ENCODE peak calls at places on chromosomes 11 and 22, in ten cellular contexts. One of them, this sample, is unnamed.

GRCh38 chr11:2846056-2846455 is 39.5 kb downstream of the CDKN1C start:
- DNase-seq in AG10803: no peak
- DNase-seq in EL: no peak
- DNase-seq in fibroblast of mammary gland: no peak
- DNase-seq in Right ventricle myocardium superior: no peak
- DNase-seq in dermis microvascular lymphatic vessel endothelial cell: no peak
- DNase-seq in mammary epithelial cell: no peak
- DNase-seq in tibial nerve: no peak
- DNase-seq in kidney: no peak
- DNase-seq in A172: peak; percentile 64
- DNase-seq in this sample: no peak

GRCh38 chr11:95487391-95487790 is 256.4 kb upstream of the SESN3 start:
- DNase-seq in AG10803: peak; percentile 32
- DNase-seq in EL: no peak
- DNase-seq in fibroblast of mammary gland: no peak
- DNase-seq in Right ventricle myocardium superior: no peak
- DNase-seq in dermis microvascular lymphatic vessel endothelial cell: no peak
- DNase-seq in mammary epithelial cell: peak; percentile 73
- DNase-seq in tibial nerve: no peak
- DNase-seq in kidney: no peak
- DNase-seq in A172: no peak
- DNase-seq in this sample: no peak

GRCh38 chr11:70297341-70297740 is 26.9 kb downstream of the PPFIA1 start:
- DNase-seq in AG10803: peak; percentile 19
- DNase-seq in EL: peak; percentile 29
- DNase-seq in fibroblast of mammary gland: no peak
- DNase-seq in Right ventricle myocardium superior: no peak
- DNase-seq in dermis microvascular lymphatic vessel endothelial cell: peak; percentile 31
- DNase-seq in mammary epithelial cell: peak; percentile 86
- DNase-seq in tibial nerve: no peak
- DNase-seq in kidney: no peak
- DNase-seq in A172: no peak
- DNase-seq in this sample: no peak

GRCh38 chr11:88059326-88059725 is 115.9 kb downstream of the RAB38 start:
- DNase-seq in AG10803: no peak
- DNase-seq in EL: peak; percentile 17
- DNase-seq in fibroblast of mammary gland: peak; percentile 14
- DNase-seq in Right ventricle myocardium superior: no peak
- DNase-seq in dermis microvascular lymphatic vessel endothelial cell: no peak
- DNase-seq in mammary epithelial cell: no peak
- DNase-seq in tibial nerve: no peak
- DNase-seq in kidney: no peak
- DNase-seq in A172: no peak
- DNase-seq in this sample: no peak

GRCh38 chr11:102680945-102681344 is 24.6 kb downstream of the MMP27 start:
- DNase-seq in AG10803: peak; percentile 79
- DNase-seq in EL: peak; percentile 37
- DNase-seq in fibroblast of mammary gland: peak; percentile 62
- DNase-seq in Right ventricle myocardium superior: no peak
- DNase-seq in dermis microvascular lymphatic vessel endothelial cell: no peak
- DNase-seq in mammary epithelial cell: peak; percentile 24
- DNase-seq in tibial nerve: peak; percentile 42
- DNase-seq in kidney: no peak
- DNase-seq in A172: no peak
- DNase-seq in this sample: no peak

GRCh38 chr11:81869337-81870065 is 864.2 kb downstream of the FAM181B start:
- DNase-seq in AG10803: no peak
- DNase-seq in EL: no peak
- DNase-seq in fibroblast of mammary gland: peak; percentile 38
- DNase-seq in Right ventricle myocardium superior: no peak
- DNase-seq in dermis microvascular lymphatic vessel endothelial cell: no peak
- DNase-seq in mammary epithelial cell: peak; percentile 82
- DNase-seq in tibial nerve: no peak
- DNase-seq in kidney: no peak
- DNase-seq in A172: peak; percentile 60
- DNase-seq in this sample: no peak

GRCh38 chr11:45560153-45560934 is 105.1 kb downstream of the CHST1 start:
- DNase-seq in AG10803: no peak
- DNase-seq in EL: no peak
- DNase-seq in fibroblast of mammary gland: peak; percentile 24
- DNase-seq in Right ventricle myocardium superior: peak; percentile 48
- DNase-seq in dermis microvascular lymphatic vessel endothelial cell: no peak
- DNase-seq in mammary epithelial cell: no peak
- DNase-seq in tibial nerve: no peak
- DNase-seq in kidney: no peak
- DNase-seq in A172: no peak
- DNase-seq in this sample: no peak

GRCh38 chr22:46147061-46147460 is 3.3 kb upstream of the PPARA start:
- DNase-seq in AG10803: no peak
- DNase-seq in EL: no peak
- DNase-seq in fibroblast of mammary gland: no peak
- DNase-seq in Right ventricle myocardium superior: no peak
- DNase-seq in dermis microvascular lymphatic vessel endothelial cell: no peak
- DNase-seq in mammary epithelial cell: no peak
- DNase-seq in tibial nerve: no peak
- DNase-seq in kidney: peak; percentile 77
- DNase-seq in A172: no peak
- DNase-seq in this sample: peak; percentile 68

GRCh38 chr11:89184021-89184420 is 6.3 kb downstream of the TYR start:
- DNase-seq in AG10803: peak; percentile 72
- DNase-seq in EL: peak; percentile 28
- DNase-seq in fibroblast of mammary gland: peak; percentile 21
- DNase-seq in Right ventricle myocardium superior: no peak
- DNase-seq in dermis microvascular lymphatic vessel endothelial cell: no peak
- DNase-seq in mammary epithelial cell: no peak
- DNase-seq in tibial nerve: no peak
- DNase-seq in kidney: no peak
- DNase-seq in A172: peak; percentile 0
- DNase-seq in this sample: no peak

GRCh38 chr11:28144808-28145207 is 36.6 kb downstream of the METTL15 start:
- DNase-seq in AG10803: peak; percentile 42
- DNase-seq in EL: no peak
- DNase-seq in fibroblast of mammary gland: peak; percentile 51
- DNase-seq in Right ventricle myocardium superior: no peak
- DNase-seq in dermis microvascular lymphatic vessel endothelial cell: no peak
- DNase-seq in mammary epithelial cell: peak; percentile 7
- DNase-seq in tibial nerve: no peak
- DNase-seq in kidney: no peak
- DNase-seq in A172: peak; percentile 16
- DNase-seq in this sample: no peak

GRCh38 chr11:130646881-130647280 is 198.4 kb downstream of the ADAMTS15 start:
- DNase-seq in AG10803: peak; percentile 37
- DNase-seq in EL: no peak
- DNase-seq in fibroblast of mammary gland: no peak
- DNase-seq in Right ventricle myocardium superior: no peak
- DNase-seq in dermis microvascular lymphatic vessel endothelial cell: no peak
- DNase-seq in mammary epithelial cell: no peak
- DNase-seq in tibial nerve: no peak
- DNase-seq in kidney: no peak
- DNase-seq in A172: no peak
- DNase-seq in this sample: no peak

GRCh38 chr11:88552377-88553029 is 215.0 kb upstream of the CTSC start:
- DNase-seq in AG10803: peak; percentile 56
- DNase-seq in EL: peak; percentile 63
- DNase-seq in fibroblast of mammary gland: peak; percentile 69
- DNase-seq in Right ventricle myocardium superior: peak; percentile 42
- DNase-seq in dermis microvascular lymphatic vessel endothelial cell: peak; percentile 45
- DNase-seq in mammary epithelial cell: peak; percentile 55
- DNase-seq in tibial nerve: no peak
- DNase-seq in kidney: no peak
- DNase-seq in A172: peak; percentile 29
- DNase-seq in this sample: peak; percentile 65

GRCh38 chr22:48824673-48825651 is 1002.7 kb downstream of the BRD1 start:
- DNase-seq in AG10803: no peak
- DNase-seq in EL: no peak
- DNase-seq in fibroblast of mammary gland: no peak
- DNase-seq in Right ventricle myocardium superior: no peak
- DNase-seq in dermis microvascular lymphatic vessel endothelial cell: no peak
- DNase-seq in mammary epithelial cell: no peak
- DNase-seq in tibial nerve: no peak
- DNase-seq in kidney: peak; percentile 39
- DNase-seq in A172: peak; percentile 48
- DNase-seq in this sample: no peak

GRCh38 chr11:65487467-65488272 is 11.2 kb upstream of the MALAT1 start:
- DNase-seq in AG10803: peak; percentile 100
- DNase-seq in EL: peak; percentile 100
- DNase-seq in fibroblast of mammary gland: peak; percentile 100
- DNase-seq in Right ventricle myocardium superior: peak; percentile 99
- DNase-seq in dermis microvascular lymphatic vessel endothelial cell: peak; percentile 100
- DNase-seq in mammary epithelial cell: peak; percentile 100
- DNase-seq in tibial nerve: peak; percentile 100
- DNase-seq in kidney: peak; percentile 100
- DNase-seq in A172: peak; percentile 100
- DNase-seq in this sample: peak; percentile 100

GRCh38 chr22:44929348-44930015 is 80.3 kb downstream of the PHF21B start:
- DNase-seq in AG10803: no peak
- DNase-seq in EL: no peak
- DNase-seq in fibroblast of mammary gland: no peak
- DNase-seq in Right ventricle myocardium superior: peak; percentile 17
- DNase-seq in dermis microvascular lymphatic vessel endothelial cell: no peak
- DNase-seq in mammary epithelial cell: no peak
- DNase-seq in tibial nerve: no peak
- DNase-seq in kidney: peak; percentile 57
- DNase-seq in A172: no peak
- DNase-seq in this sample: peak; percentile 51

GRCh38 chr11:96424693-96425092 is 34.9 kb downstream of the JRKL start:
- DNase-seq in AG10803: peak; percentile 70
- DNase-seq in EL: peak; percentile 55
- DNase-seq in fibroblast of mammary gland: peak; percentile 71
- DNase-seq in Right ventricle myocardium superior: no peak
- DNase-seq in dermis microvascular lymphatic vessel endothelial cell: no peak
- DNase-seq in mammary epithelial cell: no peak
- DNase-seq in tibial nerve: no peak
- DNase-seq in kidney: no peak
- DNase-seq in A172: peak; percentile 28
- DNase-seq in this sample: no peak

GRCh38 chr11:76510060-76511047 is 65.5 kb downstream of the EMSY start:
- DNase-seq in AG10803: peak; percentile 68
- DNase-seq in EL: peak; percentile 59
- DNase-seq in fibroblast of mammary gland: no peak
- DNase-seq in Right ventricle myocardium superior: no peak
- DNase-seq in dermis microvascular lymphatic vessel endothelial cell: no peak
- DNase-seq in mammary epithelial cell: no peak
- DNase-seq in tibial nerve: no peak
- DNase-seq in kidney: no peak
- DNase-seq in A172: no peak
- DNase-seq in this sample: no peak

GRCh38 chr11:122556605-122557004 is 98.9 kb upstream of the UBASH3B start:
- DNase-seq in AG10803: peak; percentile 18
- DNase-seq in EL: peak; percentile 25
- DNase-seq in fibroblast of mammary gland: no peak
- DNase-seq in Right ventricle myocardium superior: no peak
- DNase-seq in dermis microvascular lymphatic vessel endothelial cell: no peak
- DNase-seq in mammary epithelial cell: no peak
- DNase-seq in tibial nerve: no peak
- DNase-seq in kidney: no peak
- DNase-seq in A172: no peak
- DNase-seq in this sample: no peak

GRCh38 chr22:26845016-26845728 is 187.8 kb downstream of the MIAT start:
- DNase-seq in AG10803: no peak
- DNase-seq in EL: no peak
- DNase-seq in fibroblast of mammary gland: no peak
- DNase-seq in Right ventricle myocardium superior: no peak
- DNase-seq in dermis microvascular lymphatic vessel endothelial cell: no peak
- DNase-seq in mammary epithelial cell: no peak
- DNase-seq in tibial nerve: no peak
- DNase-seq in kidney: no peak
- DNase-seq in A172: no peak
- DNase-seq in this sample: no peak

GRCh38 chr11:68164437-68164836 is 43.2 kb upstream of the CHKA start:
- DNase-seq in AG10803: peak; percentile 24
- DNase-seq in EL: peak; percentile 55
- DNase-seq in fibroblast of mammary gland: peak; percentile 68
- DNase-seq in Right ventricle myocardium superior: no peak
- DNase-seq in dermis microvascular lymphatic vessel endothelial cell: no peak
- DNase-seq in mammary epithelial cell: peak; percentile 64
- DNase-seq in tibial nerve: no peak
- DNase-seq in kidney: no peak
- DNase-seq in A172: peak; percentile 43
- DNase-seq in this sample: no peak

GRCh38 chr11:44605965-44606364 is 40.5 kb downstream of the CD82 start:
- DNase-seq in AG10803: no peak
- DNase-seq in EL: no peak
- DNase-seq in fibroblast of mammary gland: no peak
- DNase-seq in Right ventricle myocardium superior: no peak
- DNase-seq in dermis microvascular lymphatic vessel endothelial cell: no peak
- DNase-seq in mammary epithelial cell: no peak
- DNase-seq in tibial nerve: no peak
- DNase-seq in kidney: no peak
- DNase-seq in A172: no peak
- DNase-seq in this sample: no peak

GRCh38 chr22:25960375-25960774 is 208.9 kb upstream of the SEZ6L start:
- DNase-seq in AG10803: no peak
- DNase-seq in EL: no peak
- DNase-seq in fibroblast of mammary gland: no peak
- DNase-seq in Right ventricle myocardium superior: no peak
- DNase-seq in dermis microvascular lymphatic vessel endothelial cell: no peak
- DNase-seq in mammary epithelial cell: no peak
- DNase-seq in tibial nerve: no peak
- DNase-seq in kidney: no peak
- DNase-seq in A172: no peak
- DNase-seq in this sample: no peak

GRCh38 chr11:119179983-119180382 is 5.3 kb upstream of the NHERF4 start:
- DNase-seq in AG10803: no peak
- DNase-seq in EL: no peak
- DNase-seq in fibroblast of mammary gland: no peak
- DNase-seq in Right ventricle myocardium superior: no peak
- DNase-seq in dermis microvascular lymphatic vessel endothelial cell: peak; percentile 32
- DNase-seq in mammary epithelial cell: no peak
- DNase-seq in tibial nerve: no peak
- DNase-seq in kidney: no peak
- DNase-seq in A172: no peak
- DNase-seq in this sample: no peak

GRCh38 chr11:120129570-120129969 is 8.3 kb downstream of the TRIM29 start:
- DNase-seq in AG10803: no peak
- DNase-seq in EL: no peak
- DNase-seq in fibroblast of mammary gland: no peak
- DNase-seq in Right ventricle myocardium superior: no peak
- DNase-seq in dermis microvascular lymphatic vessel endothelial cell: no peak
- DNase-seq in mammary epithelial cell: no peak
- DNase-seq in tibial nerve: no peak
- DNase-seq in kidney: peak; percentile 58
- DNase-seq in A172: no peak
- DNase-seq in this sample: peak; percentile 73

This sample was measured in aorta.